ENCODE peak calls at places on chromosomes 6 and 20, in five cellular contexts. E is CD4-positive, alpha-beta T cell; U is endothelial cell; L is mesothelial cell of epicardium; V is GM12865. P is an unnamed sample.

GRCh38 chr20:47293524-47294157 is 62.9 kb downstream of the ZMYND8 start:
- DNase-seq in U (no peak), V (no peak), L (no peak), E (no peak), P (no peak)

GRCh38 chr6:84764332-84765049 is at the start of gene TBX18:
- DNase-seq in U (peak; percentile 93), V (no peak), E (no peak), L (peak; percentile 79), P (peak; percentile 82)

GRCh38 chr20:62776692-62777527 is 19.4 kb upstream of the MRGBP start:
- DNase-seq in U (no peak), V (peak; percentile 76), E (peak; percentile 48), L (no peak), P (no peak)

GRCh38 chr6:36626636-36627035 is 32.5 kb downstream of the SRSF3 start:
- DNase-seq in V (no peak), E (no peak), L (no peak), U (no peak), P (no peak)

GRCh38 chr6:51885957-51886356 is 201.5 kb downstream of the PKHD1 start:
- DNase-seq in E (no peak), U (no peak), V (no peak), L (no peak), P (no peak)

GRCh38 chr20:17709361-17710293 is 9.9 kb downstream of the BANF2 start:
- DNase-seq in V (no peak), E (no peak), L (no peak), U (no peak), P (no peak)

GRCh38 chr6:33073431-33073871 is at the start of gene HLA-DPA1:
- DNase-seq in L (no peak), V (peak; percentile 93), U (no peak), E (no peak), P (no peak)

GRCh38 chr6:3001773-3002293 is 2.1 kb downstream of the NQO2 start:
- DNase-seq in U (no peak), V (peak; percentile 79), E (no peak), L (no peak), P (no peak)

GRCh38 chr20:57614490-57615471 is 5.4 kb downstream of the ZBP1 start:
- DNase-seq in L (peak; percentile 6), E (no peak), V (no peak), U (no peak), P (no peak)

GRCh38 chr20:31548823-31549512 is 34.7 kb downstream of the HM13 start:
- DNase-seq in L (no peak), E (no peak), U (no peak), V (no peak), P (no peak)

GRCh38 chr6:71252407-71252806 is 36.2 kb upstream of the OGFRL1 start:
- DNase-seq in E (no peak), V (no peak), U (no peak), L (no peak), P (no peak)

GRCh38 chr6:88208736-88209135 is 42.6 kb upstream of the CNR1 start:
- DNase-seq in U (no peak), V (no peak), E (no peak), L (no peak), P (no peak)

GRCh38 chr20:45104786-45105185 is 3.9 kb upstream of the KCNS1 start:
- DNase-seq in V (no peak), E (no peak), L (no peak), U (no peak), P (no peak)

GRCh38 chr6:6317825-6318733 is 2.4 kb downstream of the F13A1 start:
- DNase-seq in L (no peak), U (no peak), E (no peak), V (no peak), P (no peak)

DNA sequence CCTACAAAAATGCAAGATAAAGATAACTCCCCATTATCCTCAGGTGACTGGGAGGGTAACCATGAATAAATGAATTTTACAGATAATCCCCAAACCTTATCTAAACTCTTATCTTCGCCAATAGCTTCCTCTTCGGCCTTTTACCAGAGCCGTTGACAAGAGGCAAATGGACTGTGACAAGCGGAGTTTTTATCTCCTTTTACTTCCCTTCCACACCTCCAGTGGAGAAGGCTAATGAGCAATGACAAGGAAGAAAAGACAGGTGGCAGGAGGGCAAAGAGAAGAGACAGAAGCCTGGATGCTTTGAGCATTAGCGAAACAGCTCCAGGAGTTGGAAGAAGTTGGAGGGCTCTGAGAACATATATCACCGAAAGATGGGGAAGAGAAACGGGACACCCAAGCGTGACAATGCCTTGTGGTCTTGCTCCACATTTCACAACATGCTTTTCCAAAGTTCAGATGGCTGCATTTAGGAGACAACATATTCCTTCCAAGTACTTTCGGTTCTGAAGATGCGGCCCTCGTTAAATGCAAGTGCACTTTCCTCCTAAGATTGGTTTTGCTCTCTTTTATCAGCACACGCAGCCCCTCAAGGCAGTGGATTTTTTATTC is 69.2 kb downstream of the PRDM1 start:
- DNase-seq in L (no peak), U (no peak), V (no peak), E (no peak), P (no peak)
- TF ChIP-seq CTCF in L (no peak), U (no peak), V (no peak), E (no peak), P (no peak)

GRCh38 chr20:25081730-25082497 is at the start of gene VSX1:
- DNase-seq in U (no peak), L (no peak), E (no peak), V (no peak), P (no peak)

GRCh38 chr20:25083141-25083772 is 1.3 kb upstream of the VSX1 start:
- DNase-seq in L (no peak), E (no peak), V (no peak), U (no peak), P (no peak)

GRCh38 chr20:25079171-25079570 is 2.8 kb downstream of the VSX1 start:
- DNase-seq in L (no peak), E (no peak), U (no peak), V (no peak), P (no peak)

GRCh38 chr20:25082498-25082873 is 545 bp upstream of the VSX1 start:
- DNase-seq in L (no peak), V (no peak), E (no peak), U (no peak), P (no peak)

GRCh38 chr20:25081065-25081729 is 744 bp downstream of the VSX1 start:
- DNase-seq in U (peak; percentile 71), V (no peak), L (no peak), E (no peak), P (no peak)
- TF ChIP-seq CTCF in U (no peak), V (no peak), L (no peak), E (no peak), P (no peak)

DNA sequence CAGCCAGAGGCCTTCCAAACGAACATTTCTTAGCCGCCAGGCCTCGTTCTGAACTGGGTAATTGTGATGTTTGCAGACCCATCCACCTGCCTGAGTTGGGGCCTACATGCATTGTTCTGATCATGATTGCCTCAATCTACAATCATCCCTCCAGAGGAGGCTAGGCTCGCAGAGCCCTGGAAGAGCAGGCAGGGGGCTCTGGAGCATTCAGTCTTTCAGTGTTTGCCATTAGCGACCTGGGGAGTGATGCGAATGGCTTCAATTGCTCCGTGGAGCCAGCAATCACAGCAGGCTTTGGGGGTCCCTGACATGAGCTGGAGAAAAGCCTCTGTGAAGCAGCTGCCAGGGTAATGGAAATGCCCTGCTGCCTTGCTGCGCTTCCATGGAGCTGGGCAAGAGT is 22.0 kb downstream of the SNAP25 start:
- DNase-seq in E (no peak), V (no peak), L (no peak), U (no peak), P (no peak)
- TF ChIP-seq CTCF in E (no peak), V (no peak), L (no peak), U (no peak), P (no peak)

DNA sequence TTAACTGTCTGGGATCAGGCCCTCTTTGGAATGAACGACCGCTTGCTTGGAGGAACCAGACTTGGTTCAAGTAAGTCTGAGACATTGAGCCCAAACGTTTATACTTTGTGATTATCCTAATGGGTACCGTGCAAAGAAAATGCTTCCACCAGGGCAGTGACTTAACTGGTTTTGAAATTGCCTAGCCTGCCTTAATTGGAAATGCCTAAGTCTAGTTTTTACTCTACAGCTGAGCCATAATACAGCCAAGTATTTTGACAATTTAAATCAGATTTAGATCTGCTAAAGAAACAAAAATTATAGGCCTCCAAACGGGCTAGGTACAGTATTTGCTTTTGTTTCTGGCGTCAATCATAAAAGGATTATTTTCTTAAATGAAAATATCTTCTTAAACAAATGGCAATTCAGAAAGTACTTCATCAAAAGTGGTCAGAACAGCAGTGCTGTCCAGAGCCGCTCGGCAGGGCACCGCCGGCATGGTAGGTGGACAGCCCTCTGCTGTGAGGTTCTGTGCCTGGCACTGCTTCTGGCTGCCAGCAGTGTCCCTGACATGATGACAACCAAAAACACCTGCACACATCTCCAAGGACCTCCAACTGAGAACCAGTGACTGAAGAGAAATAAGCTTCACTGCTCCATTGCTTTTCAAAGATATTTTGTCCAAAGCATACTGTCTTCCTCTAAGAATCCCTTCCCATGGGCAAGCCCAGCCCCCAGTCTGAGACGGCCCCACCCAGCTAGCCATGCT is 55.6 kb downstream of the EZR start:
- DNase-seq in L (no peak), E (no peak), V (no peak), U (no peak), P (no peak)
- TF ChIP-seq CTCF in L (no peak), E (no peak), V (no peak), U (no peak), P (no peak)

DNA sequence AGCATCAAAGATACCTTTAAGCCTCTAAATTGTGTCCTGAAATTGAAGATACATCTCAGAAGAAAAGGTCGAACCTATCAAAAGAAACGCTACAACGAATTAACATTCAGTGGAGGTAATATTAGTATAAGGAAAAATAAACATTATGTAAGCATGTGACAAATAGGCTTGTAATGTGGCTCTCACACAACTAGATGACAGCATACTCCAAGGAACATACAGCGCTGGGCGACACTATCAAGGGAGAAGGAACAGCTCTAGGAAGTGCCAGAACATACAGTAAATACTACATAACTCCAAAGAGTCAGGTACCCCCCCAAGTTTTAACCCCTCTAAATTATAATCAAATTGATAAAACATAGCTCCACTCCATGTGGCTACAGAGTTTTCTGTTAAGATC is 103.5 kb downstream of the LAMP5 start:
- DNase-seq in L (no peak), U (peak; percentile 41), V (peak; percentile 35), E (no peak), P (no peak)
- TF ChIP-seq CTCF in L (no peak), U (no peak), V (peak; percentile 35), E (no peak), P (no peak)

DNA sequence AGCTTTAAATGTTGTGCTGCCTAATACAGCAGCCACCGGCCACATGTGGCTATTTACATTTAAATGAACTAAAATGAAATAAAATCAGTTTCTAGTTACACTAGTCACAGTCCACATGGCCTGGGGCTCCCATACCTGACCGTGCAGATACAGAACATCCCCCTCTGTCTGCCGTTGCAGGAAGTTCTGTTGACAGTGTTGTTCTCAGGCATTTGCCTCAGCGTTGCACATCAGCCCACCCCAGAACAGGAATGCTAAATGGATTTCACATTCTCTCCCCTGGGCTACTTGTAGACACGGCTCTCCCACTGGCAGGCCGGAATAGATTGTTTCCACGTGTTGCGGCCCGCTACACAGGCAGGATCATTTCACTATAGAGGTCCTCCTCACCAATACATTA is 26.3 kb downstream of the JAG1 start:
- DNase-seq in E (no peak), V (peak; percentile 54), U (no peak), L (no peak), P (no peak)
- TF ChIP-seq CTCF in E (no peak), V (peak; percentile 36), U (no peak), L (peak; percentile 50), P (no peak)

GRCh38 chr20:19903168-19903676 is 113.9 kb upstream of the NAA20 start:
- DNase-seq in E (no peak), U (no peak), L (no peak), V (peak; percentile 77), P (no peak)
- TF ChIP-seq CTCF in E (no peak), U (no peak), L (no peak), V (peak; percentile 32), P (no peak)

P was measured in uterus.